ENCODE peak calls at places on chromosomes 2 and 18, in six cellular contexts. G is H1, E is HepG2, B is HL-60, C is GM12878, D is SK-N-SH. X is an unnamed sample.

GRCh38 chr2:19759880-19760279 is 141.9 kb downstream of the TTC32 start:
- DNase-seq in B (no peak), C (no peak), G (no peak), E (no peak), D (peak), X (no peak)

GRCh38 chr2:137800386-137800785 is 163.9 kb upstream of the HNMT start:
- DNase-seq in G (no peak), C (no peak), E (no peak), D (no peak), B (peak), X (no peak)

GRCh38 chr2:75547345-75548035 is 13.2 kb downstream of the EVA1A start:
- DNase-seq in D (no peak), C (no peak), B (no peak), E (no peak), G (no peak), X (no peak)

GRCh38 chr18:11728247-11728646 is 39.2 kb downstream of the GNAL start:
- DNase-seq in G (no peak), E (peak), D (no peak), C (no peak), B (no peak), X (no peak)

GRCh38 chr2:6772366-6772710 is 93.4 kb downstream of the CMPK2 start:
- DNase-seq in G (no peak), C (no peak), D (peak), B (no peak), E (no peak), X (peak)

GRCh38 chr2:240461471-240462072 is 26.1 kb downstream of the GPC1 start:
- DNase-seq in D (no peak), G (no peak), B (no peak), E (no peak), C (no peak), X (no peak)

GRCh38 chr18:10202947-10203346 is 251.5 kb upstream of the APCDD1 start:
- DNase-seq in E (no peak), B (no peak), C (no peak), D (peak), G (no peak), X (no peak)

GRCh38 chr2:12070581-12070980 is 324.1 kb downstream of the LPIN1 start:
- DNase-seq in G (no peak), B (no peak), C (no peak), D (no peak), E (no peak), X (no peak)

GRCh38 chr18:61608306-61608705 is 275.1 kb downstream of the CDH20 start:
- DNase-seq in D (no peak), B (no peak), C (no peak), E (no peak), G (no peak), X (no peak)

GRCh38 chr18:61606759-61607158 is 273.5 kb downstream of the CDH20 start:
- DNase-seq in C (no peak), E (no peak), G (peak), D (no peak), B (no peak), X (peak)

GRCh38 chr18:61605376-61606067 is 272.3 kb downstream of the CDH20 start:
- DNase-seq in B (no peak), E (no peak), D (no peak), G (no peak), C (no peak), X (no peak)

GRCh38 chr18:61609131-61609530 is 275.9 kb downstream of the CDH20 start:
- DNase-seq in C (no peak), G (no peak), B (no peak), D (no peak), E (no peak), X (no peak)

GRCh38 chr18:61606068-61606660 is 272.9 kb downstream of the CDH20 start:
- DNase-seq in C (no peak), E (no peak), G (no peak), B (no peak), D (no peak), X (no peak)
- TF ChIP-seq GABPA in C (no peak), E (no peak), G (no peak), B (no peak), D (no peak), X (no peak)

GRCh38 chr2:216536725-216537124 is 38.1 kb downstream of the RPL37A start:
- DNase-seq in G (no peak), C (no peak), E (no peak), D (peak), B (no peak), X (no peak)

GRCh38 chr2:216534809-216535208 is 36.2 kb downstream of the RPL37A start:
- DNase-seq in E (no peak), G (no peak), D (no peak), C (no peak), B (no peak), X (no peak)

GRCh38 chr2:216537366-216537765 is 38.7 kb downstream of the RPL37A start:
- DNase-seq in D (no peak), E (no peak), G (no peak), C (no peak), B (no peak), X (no peak)

GRCh38 chr2:216533504-216534068 is 34.9 kb downstream of the RPL37A start:
- DNase-seq in G (no peak), E (no peak), C (no peak), B (no peak), D (no peak), X (no peak)

GRCh38 chr2:216535454-216535995 is 36.9 kb downstream of the RPL37A start:
- DNase-seq in C (no peak), G (no peak), D (no peak), E (peak), B (peak), X (no peak)
- TF ChIP-seq GABPA in C (no peak), G (no peak), D (no peak), E (peak), B (no peak), X (no peak)

DNA sequence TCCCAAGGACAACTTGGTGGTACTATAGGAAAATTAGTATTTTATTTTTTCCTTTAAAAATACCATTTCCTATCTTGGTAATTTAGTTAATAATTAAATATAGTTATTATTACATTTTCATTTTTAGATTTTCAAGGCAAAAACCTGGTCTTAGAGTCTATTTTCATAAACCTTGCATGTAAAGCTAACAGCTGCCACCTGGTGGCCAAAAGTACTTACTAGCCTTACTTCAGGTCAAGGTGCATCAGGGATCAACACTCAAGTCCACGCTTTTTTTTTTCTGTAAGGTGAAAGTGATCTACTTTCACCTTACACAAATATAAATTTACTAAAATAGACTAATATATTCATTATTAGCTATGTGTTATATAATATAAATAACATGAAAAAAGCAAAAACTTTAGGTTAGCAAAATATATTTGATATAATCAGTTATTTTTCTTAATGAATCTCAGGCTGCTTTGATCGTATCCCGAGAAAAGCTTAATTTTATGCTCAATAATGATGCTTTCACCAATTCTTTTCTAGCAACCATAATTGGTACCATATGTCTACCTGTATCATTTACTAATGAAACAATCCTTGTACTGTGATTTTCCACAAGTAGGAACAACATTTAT is 62.5 kb downstream of the RELCH start:
- DNase-seq in C (peak), G (no peak), D (peak), B (peak), E (peak), X (peak)
- TF ChIP-seq GABPA in C (no peak), G (no peak), D (no peak), B (no peak), E (no peak), X (no peak)

DNA sequence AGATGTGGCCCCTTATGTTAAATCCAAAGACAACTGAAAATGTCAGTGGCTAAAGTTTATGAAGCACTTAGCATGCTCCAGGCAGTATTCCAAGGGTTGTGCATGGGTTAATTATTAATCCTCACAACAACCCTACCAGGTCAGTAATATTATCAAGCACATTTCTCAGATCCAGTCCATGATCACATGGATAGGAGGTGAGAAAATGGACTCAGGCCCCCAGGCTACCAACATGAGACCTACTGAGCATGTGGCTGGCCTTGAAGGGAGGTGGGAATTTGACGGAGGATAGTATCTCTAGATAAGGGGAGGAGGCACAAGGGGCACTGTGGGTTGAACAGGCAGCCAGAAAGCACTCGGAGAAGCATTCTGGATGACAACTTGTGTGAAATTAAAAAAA is 412.0 kb downstream of the MEIS1 start:
- DNase-seq in G (no peak), C (no peak), E (peak), D (no peak), B (no peak), X (no peak)
- TF ChIP-seq GABPA in G (no peak), C (no peak), E (no peak), D (no peak), B (no peak), X (no peak)

DNA sequence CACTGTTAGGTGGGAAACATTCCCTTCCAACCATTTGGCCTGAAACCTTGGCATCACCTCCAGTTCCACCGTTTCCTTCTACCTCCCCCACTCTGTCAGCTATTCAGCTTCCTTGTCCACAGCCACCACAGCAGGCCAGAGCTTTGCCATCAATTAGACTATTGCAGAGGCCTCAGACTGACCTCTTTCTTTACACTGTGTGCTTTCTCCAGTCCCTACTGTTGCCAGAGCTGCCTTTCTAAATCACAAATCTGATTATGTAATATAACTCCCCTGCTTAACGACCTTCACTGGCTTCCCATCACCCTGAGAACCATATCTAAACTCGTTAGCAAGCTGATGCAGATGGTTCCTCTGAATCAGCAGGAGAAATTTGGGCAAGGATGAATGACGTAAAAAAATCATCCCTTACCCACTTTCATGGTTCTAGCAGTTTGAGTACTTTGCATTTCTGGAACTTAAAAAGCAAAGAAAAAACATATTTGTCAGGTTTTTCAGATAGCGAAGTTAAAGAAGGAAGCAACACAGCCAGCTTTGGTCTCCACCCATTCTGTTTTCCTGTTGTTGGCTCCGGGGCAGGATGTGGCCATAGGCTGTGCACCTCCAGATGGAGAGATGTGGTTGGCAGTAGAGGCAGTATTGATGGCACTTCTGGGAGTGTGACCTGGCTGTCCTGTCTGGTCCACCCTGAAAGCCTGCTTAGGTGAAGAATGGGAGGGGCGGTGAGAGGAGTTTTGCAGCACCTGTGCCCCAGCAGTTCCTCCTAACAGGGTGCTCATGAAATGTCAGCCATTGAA is 422.1 kb downstream of the PARD3B start:
- DNase-seq in D (peak), C (no peak), E (no peak), G (no peak), B (no peak), X (no peak)
- TF ChIP-seq GABPA in D (no peak), C (no peak), E (no peak), G (no peak), B (no peak), X (no peak)

GRCh38 chr2:238141541-238142318 is 3.3 kb downstream of the KLHL30 start:
- DNase-seq in E (peak), B (peak), G (no peak), C (no peak), D (no peak), X (no peak)
- TF ChIP-seq GABPA in E (no peak), B (no peak), G (no peak), C (no peak), D (no peak), X (no peak)

DNA sequence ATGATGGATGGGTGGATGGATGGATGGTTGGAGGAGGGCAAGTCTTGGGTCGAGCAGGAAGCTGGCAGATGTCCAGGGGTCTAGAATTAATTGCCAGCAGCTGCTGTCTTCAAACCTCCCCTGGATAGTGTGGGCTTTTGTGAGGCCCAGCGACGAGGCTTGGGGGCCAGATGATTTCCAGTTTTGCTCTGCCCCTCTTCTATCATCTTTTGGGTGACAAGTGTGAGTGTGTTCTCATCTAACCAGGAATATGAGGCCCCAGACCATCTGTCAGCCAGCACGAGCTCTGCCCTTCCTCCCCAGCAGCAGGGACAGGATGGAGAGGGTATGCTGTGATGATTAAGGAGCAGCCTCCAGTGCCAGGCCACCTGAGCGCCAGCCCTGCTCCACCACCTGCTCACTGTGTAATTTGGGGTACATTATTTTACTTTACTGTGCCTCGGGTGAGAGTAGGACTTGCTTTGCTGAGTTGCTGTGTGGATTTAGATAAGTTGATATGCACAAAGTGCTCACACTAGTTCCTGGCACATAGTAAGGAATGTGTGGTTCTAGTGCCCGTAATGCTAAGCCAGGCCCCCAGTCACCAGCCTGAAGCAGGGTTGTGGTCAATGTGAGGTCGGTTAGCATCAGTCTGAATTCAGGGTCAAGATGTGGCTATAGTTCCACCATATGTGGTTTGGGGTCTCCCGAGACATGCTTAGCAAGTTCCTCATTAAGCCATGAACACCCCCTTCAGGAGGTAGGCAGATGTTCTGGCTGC is 251.1 kb downstream of the CYP26B1 start:
- DNase-seq in B (no peak), E (no peak), C (no peak), G (no peak), D (no peak), X (no peak)
- TF ChIP-seq GABPA in B (no peak), E (no peak), C (no peak), G (no peak), D (no peak), X (no peak)

GRCh38 chr2:68739261-68740183 is 4.9 kb downstream of the ARHGAP25 start:
- DNase-seq in G (no peak), B (no peak), D (no peak), C (no peak), E (no peak), X (no peak)
- TF ChIP-seq GABPA in G (no peak), B (no peak), D (no peak), C (no peak), E (no peak), X (no peak)

X was measured in K562.